ENCODE peak calls at places on chromosomes 11 and 22, in ten cellular contexts. N, L, I, B, Z, K, Q, A, M and Y are unnamed samples.
A peak's percentile ranks its signal among the peaks of the same experiment; 100 is the strongest.

GRCh38 chr11:117875397-117876048 is 935 bp downstream of the FXYD6 start:
- DNase-seq in Z (peak; percentile 44), Q (no peak), A (no peak), L (no peak), I (no peak), N (peak; percentile 14), B (no peak), K (no peak), M (no peak), Y (no peak)

GRCh38 chr11:65487467-65488272 is 11.2 kb upstream of the MALAT1 start:
- DNase-seq in K (no peak), N (no peak), B (peak; percentile 100), I (peak; percentile 100), A (peak; percentile 100), Z (peak; percentile 71), L (peak; percentile 100), Q (peak; percentile 100), M (no peak), Y (peak; percentile 100)

GRCh38 chr11:35786188-35786587 is 123.6 kb downstream of the TRIM44 start:
- DNase-seq in K (no peak), N (no peak), Z (no peak), L (no peak), Q (no peak), M (no peak), B (no peak), I (no peak), A (no peak), Y (no peak)

GRCh38 chr11:35424157-35424945 is 5.0 kb upstream of the SLC1A2 start:
- DNase-seq in B (no peak), A (no peak), Z (no peak), Q (no peak), M (no peak), N (no peak), L (no peak), K (no peak), I (no peak), Y (no peak)

GRCh38 chr22:49186293-49186692 is 641.4 kb downstream of the BRD1 start:
- DNase-seq in M (no peak), B (no peak), Q (no peak), Z (no peak), A (no peak), I (no peak), L (no peak), K (no peak), N (no peak), Y (no peak)

GRCh38 chr22:26887456-26887855 is 230.1 kb downstream of the MIAT start:
- DNase-seq in Q (no peak), Z (no peak), L (no peak), B (peak; percentile 86), A (peak; percentile 78), M (no peak), K (no peak), I (no peak), N (no peak), Y (no peak)

GRCh38 chr22:40487663-40488249 is 117.4 kb downstream of the SGSM3 start:
- DNase-seq in M (no peak), Z (no peak), K (no peak), L (peak; percentile 68), I (no peak), B (peak; percentile 61), A (no peak), N (no peak), Q (no peak), Y (peak; percentile 54)

GRCh38 chr22:45240810-45241631 is at the start of gene KIAA0930:
- DNase-seq in B (peak; percentile 44), Q (peak; percentile 74), M (peak; percentile 75), K (peak; percentile 55), N (peak; percentile 67), Z (peak; percentile 80), A (no peak), I (peak; percentile 90), L (peak; percentile 53), Y (peak; percentile 80)

GRCh38 chr11:64605656-64606585 is 14.9 kb downstream of the SLC22A12 start:
- DNase-seq in Q (no peak), Z (no peak), N (no peak), L (no peak), A (no peak), I (no peak), B (no peak), M (no peak), K (no peak), Y (no peak)

GRCh38 chr11:64250875-64251721 is at the start of gene PLCB3:
- DNase-seq in M (peak; percentile 41), N (peak; percentile 65), Q (no peak), K (no peak), B (no peak), L (peak; percentile 33), Z (peak; percentile 69), A (no peak), I (peak; percentile 75), Y (peak; percentile 38)

GRCh38 chr22:38107692-38108515 is 2.6 kb downstream of the BAIAP2L2 start:
- DNase-seq in Q (no peak), B (no peak), A (no peak), I (no peak), Z (no peak), K (no peak), N (no peak), L (no peak), M (no peak), Y (no peak)

GRCh38 chr11:92225563-92226308 is 1.1 kb downstream of the FAT3 start:
- DNase-seq in B (no peak), A (no peak), Z (no peak), I (peak; percentile 64), N (no peak), K (no peak), L (no peak), Q (peak; percentile 52), M (no peak), Y (peak; percentile 65)

GRCh38 chr11:102882389-102883024 is 7.7 kb upstream of the MMP12 start:
- DNase-seq in Q (peak; percentile 16), L (no peak), I (no peak), K (no peak), N (no peak), A (no peak), B (peak; percentile 17), Z (no peak), M (no peak), Y (peak; percentile 53)

GRCh38 chr22:20580179-20580578 is 72.8 kb downstream of the MED15 start:
- DNase-seq in B (no peak), Q (no peak), Z (no peak), M (no peak), L (no peak), N (no peak), K (no peak), A (no peak), I (no peak), Y (no peak)

GRCh38 chr11:9176550-9176949 is 85.2 kb upstream of the SCUBE2 start:
- DNase-seq in L (no peak), B (no peak), Z (no peak), N (no peak), A (no peak), M (no peak), I (no peak), Q (no peak), K (no peak), Y (no peak)

GRCh38 chr22:27405672-27406388 is 395.7 kb downstream of the MN1 start:
- DNase-seq in K (no peak), I (peak; percentile 79), Z (peak; percentile 63), Q (no peak), L (peak; percentile 32), B (peak; percentile 44), M (no peak), N (no peak), A (no peak), Y (peak; percentile 37)

GRCh38 chr11:28463826-28464225 is 355.6 kb downstream of the METTL15 start:
- DNase-seq in L (no peak), Q (no peak), N (no peak), M (no peak), I (no peak), K (no peak), Z (no peak), A (no peak), B (peak; percentile 75), Y (no peak)

GRCh38 chr22:29979645-29980303 is 96.8 kb downstream of the MTMR3 start:
- DNase-seq in Q (no peak), L (no peak), I (no peak), A (no peak), M (no peak), K (no peak), B (no peak), Z (no peak), N (no peak), Y (no peak)

GRCh38 chr11:44741976-44742375 is 15.2 kb downstream of the TSPAN18 start:
- DNase-seq in K (no peak), B (no peak), Q (no peak), Z (no peak), I (no peak), N (no peak), M (no peak), A (no peak), L (no peak), Y (no peak)

GRCh38 chr22:48785792-48786678 is 1041.6 kb downstream of the BRD1 start:
- DNase-seq in Q (no peak), B (no peak), L (no peak), M (no peak), K (no peak), I (no peak), A (no peak), Z (no peak), N (no peak), Y (no peak)

GRCh38 chr11:70865356-70865755 is 387.0 kb downstream of the SHANK2 start:
- DNase-seq in B (no peak), Q (no peak), Z (no peak), L (no peak), K (no peak), N (no peak), A (no peak), M (no peak), I (no peak), Y (no peak)

GRCh38 chr22:49871482-49871881 is 17.8 kb downstream of the ZBED4 start:
- DNase-seq in A (no peak), M (no peak), I (no peak), L (no peak), Q (no peak), N (no peak), Z (no peak), B (no peak), K (no peak), Y (no peak)

GRCh38 chr11:117529767-117530166 is 202.1 kb downstream of the CEP164 start:
- DNase-seq in L (no peak), Q (no peak), K (peak; percentile 29), M (no peak), A (no peak), Z (no peak), N (no peak), I (no peak), B (no peak), Y (no peak)

GRCh38 chr11:125330462-125331325 is 165.4 kb downstream of the FEZ1 start:
- DNase-seq in A (no peak), K (no peak), Q (no peak), N (no peak), B (no peak), M (no peak), I (no peak), Z (no peak), L (no peak), Y (no peak)

GRCh38 chr22:46351767-46352166 is 16.3 kb downstream of the TRMU start:
- DNase-seq in N (no peak), Z (no peak), K (no peak), L (no peak), I (no peak), B (no peak), A (no peak), M (no peak), Q (no peak), Y (no peak)

GRCh38 chr11:118900535-118901384 is 17.1 kb downstream of the CXCR5 start:
- DNase-seq in N (no peak), M (no peak), K (no peak), Q (no peak), L (no peak), B (no peak), I (no peak), A (no peak), Z (no peak), Y (no peak)

GRCh38 chr11:121419839-121420238 is 32.3 kb upstream of the SORL1 start:
- DNase-seq in N (no peak), Q (no peak), B (no peak), L (no peak), A (no peak), M (no peak), K (no peak), Z (no peak), I (no peak), Y (no peak)

GRCh38 chr22:40407021-40407761 is 36.8 kb downstream of the SGSM3 start:
- DNase-seq in Z (no peak), I (no peak), K (no peak), Q (no peak), A (no peak), N (no peak), B (peak; percentile 14), M (no peak), L (no peak), Y (no peak)